ENCODE peak calls at places on chromosomes 13 and 19, in eight cellular contexts. J is CD4-positive, alpha-beta T cell; N is heart left ventricle; M is ascending aorta; R is keratinocyte; T is uterus; G is cardiac muscle cell; F is right lobe of liver. L is an unnamed sample.

GRCh38 chr19:30649934-30650614 is 277.9 kb downstream of the ZNF536 start:
- DNase-seq in J (no peak), N (no peak), M (peak), R (no peak), T (no peak), G (peak), F (no peak), L (no peak)

GRCh38 chr13:113802090-113802531 is 43.1 kb downstream of the TMEM255B start:
- DNase-seq in J (no peak), N (peak), M (no peak), R (no peak), T (peak), G (peak), F (no peak), L (no peak)

GRCh38 chr19:18063463-18063862 is 23.3 kb downstream of the IL12RB1 start:
- DNase-seq in J (peak), N (no peak), M (no peak), R (no peak), T (no peak), G (peak), F (peak), L (no peak)

GRCh38 chr13:109669234-109669612 is 117.2 kb downstream of the IRS2 start:
- DNase-seq in J (no peak), N (no peak), M (no peak), R (no peak), T (no peak), G (no peak), F (peak), L (no peak)

GRCh38 chr13:31670831-31671617 is 68.3 kb upstream of the RXFP2 start:
- DNase-seq in J (no peak), N (no peak), M (no peak), R (no peak), T (no peak), G (no peak), F (no peak), L (no peak)

GRCh38 chr19:40960062-40960685 is 30.9 kb upstream of the CYP2B6 start:
- DNase-seq in J (no peak), N (no peak), M (no peak), R (no peak), T (no peak), G (no peak), F (no peak), L (no peak)

GRCh38 chr13:42036711-42037110 is 11.7 kb upstream of the DGKH start:
- DNase-seq in J (no peak), N (no peak), M (no peak), R (no peak), T (no peak), G (no peak), F (no peak), L (no peak)

GRCh38 chr13:39777527-39778061 is 122.1 kb downstream of the COG6 start:
- DNase-seq in J (no peak), N (no peak), M (no peak), R (peak), T (no peak), G (no peak), F (no peak), L (no peak)

GRCh38 chr13:83536941-83537340 is 345.3 kb downstream of the SLITRK1 start:
- DNase-seq in J (no peak), N (no peak), M (no peak), R (no peak), T (no peak), G (no peak), F (no peak), L (no peak)

GRCh38 chr13:43246382-43246781 is 223.0 kb downstream of the DNAJC15 start:
- DNase-seq in J (no peak), N (no peak), M (no peak), R (no peak), T (no peak), G (no peak), F (no peak), L (no peak)

GRCh38 chr19:41940443-41941409 is 12.5 kb upstream of the ERFL start:
- DNase-seq in J (no peak), N (no peak), M (no peak), R (no peak), T (no peak), G (no peak), F (no peak), L (no peak)

GRCh38 chr13:106555631-106556328 is 12.2 kb downstream of the ARGLU1 start:
- DNase-seq in J (no peak), N (no peak), M (no peak), R (no peak), T (no peak), G (no peak), F (no peak), L (no peak)
- H3K27ac ChIP-seq in J (no peak), N (no peak), M (peak), R (no peak), T (no peak), G (no peak), F (no peak), L (no peak)

DNA sequence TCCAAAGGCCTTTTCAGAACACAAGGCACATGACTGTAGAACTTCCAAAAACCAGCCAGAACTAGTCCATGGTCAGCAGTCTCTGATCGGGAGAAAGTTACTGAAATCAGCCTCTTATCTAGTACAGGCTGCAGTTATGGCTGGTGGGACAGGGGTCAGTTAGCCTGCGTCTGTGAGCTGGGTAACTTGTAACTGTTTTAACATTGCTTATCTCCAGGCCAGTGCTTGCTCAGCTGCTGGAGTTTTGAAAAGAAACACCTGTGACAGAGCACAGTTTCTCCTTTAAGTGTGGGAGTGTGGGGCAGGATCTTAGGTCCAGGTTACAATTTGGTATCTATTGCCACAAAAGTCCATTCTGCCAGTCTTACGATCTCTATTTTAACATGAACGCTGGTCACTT is 924.1 kb downstream of the UQCRFS1 start:
- DNase-seq in J (no peak), N (no peak), M (no peak), R (no peak), T (peak), G (peak), F (no peak), L (no peak)
- H3K27ac ChIP-seq in J (no peak), N (no peak), M (no peak), R (no peak), T (peak), G (peak), F (no peak), L (peak)

GRCh38 chr19:58406818-58407657 is 1.4 kb upstream of the ZNF584 start:
- DNase-seq in J (no peak), N (no peak), M (no peak), R (no peak), T (no peak), G (no peak), F (no peak), L (no peak)
- H3K27ac ChIP-seq in J (peak), N (peak), M (no peak), R (peak), T (no peak), G (peak), F (no peak), L (no peak)

GRCh38 chr13:96781141-96781540 is 213.1 kb downstream of the OXGR1 start:
- DNase-seq in J (no peak), N (no peak), M (peak), R (no peak), T (no peak), G (no peak), F (no peak), L (peak)
- H3K27ac ChIP-seq in J (no peak), N (no peak), M (peak), R (no peak), T (no peak), G (no peak), F (no peak), L (peak)

GRCh38 chr19:2491130-2491801 is 15.3 kb downstream of the GADD45B start:
- DNase-seq in J (no peak), N (no peak), M (no peak), R (no peak), T (peak), G (no peak), F (peak), L (no peak)
- H3K27ac ChIP-seq in J (no peak), N (no peak), M (no peak), R (peak), T (no peak), G (no peak), F (no peak), L (no peak)

GRCh38 chr19:4709440-4710280 is 14.0 kb downstream of the DPP9 start:
- DNase-seq in J (no peak), N (no peak), M (peak), R (no peak), T (no peak), G (no peak), F (peak), L (no peak)
- H3K27ac ChIP-seq in J (no peak), N (no peak), M (peak), R (no peak), T (no peak), G (no peak), F (peak), L (no peak)

DNA sequence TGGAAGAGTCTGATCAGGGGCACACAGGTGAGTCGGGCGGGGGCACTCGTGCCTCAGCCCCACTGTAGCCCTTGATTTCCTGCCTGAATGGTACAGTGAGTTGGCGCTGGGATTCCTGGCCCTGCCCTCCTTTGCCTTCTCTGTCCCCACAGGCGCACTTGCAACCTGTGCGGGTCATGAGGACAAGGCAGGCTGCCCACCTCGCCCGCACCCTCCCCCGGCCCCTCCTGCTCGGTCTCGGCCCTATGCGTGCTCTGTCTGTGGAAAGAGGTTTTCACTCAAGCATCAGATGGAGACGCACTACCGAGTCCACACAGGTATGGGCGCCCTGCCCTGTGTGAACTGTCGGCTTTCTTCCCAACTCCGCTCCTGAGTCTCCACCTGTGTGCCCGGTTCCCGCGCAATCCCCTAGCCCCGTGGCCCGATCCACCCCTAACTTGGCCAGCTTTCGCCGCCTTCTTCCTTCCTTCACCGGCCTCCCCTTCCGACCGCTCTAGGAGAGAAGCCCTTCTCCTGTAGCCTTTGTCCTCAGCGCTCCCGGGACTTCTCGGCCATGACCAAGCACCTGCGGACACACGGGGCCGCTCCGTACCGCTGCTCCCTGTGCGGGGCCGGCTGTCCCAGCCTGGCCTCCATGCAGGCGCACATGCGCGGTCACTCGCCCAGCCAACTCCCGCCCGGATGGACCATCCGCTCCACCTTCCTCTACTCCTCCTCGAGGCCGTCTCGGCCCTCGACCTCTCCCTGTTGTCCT is 1.6 kb upstream of the KMT2B start:
- DNase-seq in J (no peak), N (peak), M (peak), R (no peak), T (peak), G (peak), F (peak), L (peak)
- H3K27ac ChIP-seq in J (peak), N (peak), M (peak), R (peak), T (peak), G (peak), F (peak), L (peak)

DNA sequence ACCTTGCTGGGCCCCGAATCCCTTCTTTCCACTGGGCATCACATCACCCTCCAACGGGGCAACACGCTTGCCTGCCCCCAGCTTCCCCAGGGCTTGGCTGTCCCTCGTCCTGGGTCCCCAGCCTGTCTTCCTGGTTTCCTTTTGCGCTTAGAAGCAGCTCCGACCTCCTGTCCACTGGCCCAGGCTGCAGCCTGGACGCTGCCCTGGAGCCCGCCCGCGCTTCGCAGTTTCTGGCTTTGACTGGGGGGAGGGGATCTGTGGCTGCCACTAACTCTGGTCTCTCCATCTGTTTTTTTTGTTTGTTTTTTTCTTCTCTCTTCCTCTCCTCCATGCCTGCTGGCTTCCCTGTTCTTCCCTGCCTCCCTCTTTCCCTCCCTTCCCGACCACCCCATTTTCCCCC is 11.7 kb upstream of the ILF3 start:
- DNase-seq in J (no peak), N (no peak), M (no peak), R (no peak), T (no peak), G (no peak), F (no peak), L (no peak)
- H3K27ac ChIP-seq in J (no peak), N (peak), M (no peak), R (no peak), T (no peak), G (no peak), F (no peak), L (peak)

GRCh38 chr19:45163751-45164150 is 3.0 kb upstream of the NKPD1 start:
- DNase-seq in J (no peak), N (no peak), M (no peak), R (no peak), T (no peak), G (no peak), F (no peak), L (no peak)

GRCh38 chr19:45162464-45163143 is 1.8 kb upstream of the NKPD1 start:
- DNase-seq in J (no peak), N (no peak), M (no peak), R (no peak), T (no peak), G (no peak), F (no peak), L (no peak)

GRCh38 chr19:45166723-45167252 is 6.0 kb upstream of the NKPD1 start:
- DNase-seq in J (no peak), N (no peak), M (no peak), R (no peak), T (no peak), G (no peak), F (no peak), L (no peak)

GRCh38 chr19:45163156-45163555 is 2.4 kb upstream of the NKPD1 start:
- DNase-seq in J (no peak), N (no peak), M (no peak), R (no peak), T (no peak), G (no peak), F (no peak), L (no peak)

GRCh38 chr19:45164577-45165335 is 4.0 kb upstream of the NKPD1 start:
- DNase-seq in J (peak), N (no peak), M (no peak), R (peak), T (peak), G (peak), F (peak), L (no peak)
- H3K27ac ChIP-seq in J (no peak), N (no peak), M (no peak), R (no peak), T (no peak), G (no peak), F (no peak), L (no peak)

DNA sequence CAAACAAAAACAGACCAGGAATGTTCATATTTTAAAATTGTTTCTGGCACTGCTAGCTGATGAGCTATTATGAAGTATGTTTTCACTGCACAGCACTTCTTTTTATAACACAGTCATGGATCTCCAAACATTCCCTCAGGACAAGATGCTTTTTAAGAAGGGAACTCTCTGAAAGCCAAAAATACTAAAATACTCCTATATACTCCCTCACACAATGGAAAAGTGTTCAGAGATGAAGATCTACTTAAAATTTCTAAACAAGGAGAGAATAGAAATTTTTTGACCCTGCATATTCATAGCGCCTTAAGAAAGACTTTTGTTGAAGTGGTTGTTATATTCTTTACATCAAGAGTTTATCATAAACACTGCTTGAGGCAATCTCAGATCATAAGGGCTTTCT is 926.7 kb downstream of the DIAPH3 start:
- DNase-seq in J (no peak), N (no peak), M (no peak), R (no peak), T (no peak), G (no peak), F (no peak), L (no peak)
- H3K27ac ChIP-seq in J (no peak), N (no peak), M (no peak), R (no peak), T (no peak), G (no peak), F (no peak), L (no peak)